ENCODE peak calls at places on chromosome 14, in eight cellular contexts. Y, Z, A, U, H, S, W and E are unnamed samples.

GRCh38 chr14:93989939-93990338 is 7.2 kb upstream of the CCDC197 start:
- DNase-seq in Y (no peak), Z (no peak), A (no peak), U (no peak), H (peak), S (no peak), W (no peak), E (no peak)

GRCh38 chr14:85414142-85414541 is 115.8 kb upstream of the FLRT2 start:
- DNase-seq in Y (no peak), Z (no peak), A (no peak), U (no peak), H (peak), S (no peak), W (peak), E (no peak)

GRCh38 chr14:101453225-101453624 is 108.1 kb upstream of the DIO3 start:
- DNase-seq in Y (no peak), Z (no peak), A (no peak), U (no peak), H (no peak), S (no peak), W (no peak), E (no peak)

GRCh38 chr14:70702154-70702553 is 60.4 kb downstream of the TTC9 start:
- DNase-seq in Y (no peak), Z (no peak), A (no peak), U (no peak), H (no peak), S (no peak), W (no peak), E (no peak)

GRCh38 chr14:104294983-104295680 is 156.7 kb downstream of the KIF26A start:
- DNase-seq in Y (peak), Z (no peak), A (no peak), U (peak), H (no peak), S (no peak), W (no peak), E (peak)

GRCh38 chr14:24921903-24922302 is 128.0 kb downstream of the STXBP6 start:
- DNase-seq in Y (no peak), Z (no peak), A (no peak), U (no peak), H (no peak), S (no peak), W (peak), E (no peak)

GRCh38 chr14:66076166-66076565 is 410.0 kb upstream of the CCDC196 start:
- DNase-seq in Y (no peak), Z (no peak), A (no peak), U (no peak), H (no peak), S (no peak), W (peak), E (no peak)

GRCh38 chr14:59919582-59920377 is at the start of gene LRRC9:
- DNase-seq in Y (peak), Z (no peak), A (peak), U (peak), H (peak), S (no peak), W (no peak), E (peak)

GRCh38 chr14:50093496-50093895 is 22.9 kb downstream of the VCPKMT start:
- DNase-seq in Y (no peak), Z (no peak), A (no peak), U (no peak), H (no peak), S (no peak), W (no peak), E (no peak)

GRCh38 chr14:35965425-35965824 is 139.3 kb downstream of the BRMS1L start:
- DNase-seq in Y (no peak), Z (no peak), A (no peak), U (no peak), H (no peak), S (no peak), W (no peak), E (no peak)

GRCh38 chr14:73817020-73817419 is 34.6 kb upstream of the PTGR2 start:
- DNase-seq in Y (no peak), Z (no peak), A (no peak), U (no peak), H (no peak), S (no peak), W (no peak), E (no peak)

GRCh38 chr14:91927800-91928199 is 19.7 kb downstream of the FBLN5 start:
- DNase-seq in Y (no peak), Z (no peak), A (no peak), U (no peak), H (no peak), S (no peak), W (no peak), E (no peak)
- H3K4me3 ChIP-seq in Y (no peak), Z (no peak), A (no peak), U (no peak), H (no peak), S (no peak), W (no peak), E (no peak)

GRCh38 chr14:52067873-52068740 is 752 bp downstream of the NID2 start:
- DNase-seq in Y (peak), Z (no peak), A (peak), U (peak), H (no peak), S (peak), W (no peak), E (no peak)

GRCh38 chr14:52069617-52070431 is 965 bp upstream of the NID2 start:
- DNase-seq in Y (no peak), Z (no peak), A (peak), U (no peak), H (peak), S (no peak), W (peak), E (no peak)

GRCh38 chr14:52071675-52072074 is 2.8 kb upstream of the NID2 start:
- DNase-seq in Y (no peak), Z (no peak), A (no peak), U (no peak), H (peak), S (no peak), W (no peak), E (no peak)

GRCh38 chr14:52072266-52072780 is 3.5 kb upstream of the NID2 start:
- DNase-seq in Y (no peak), Z (no peak), A (no peak), U (no peak), H (no peak), S (no peak), W (no peak), E (no peak)

GRCh38 chr14:52068741-52069616 is at the start of gene NID2:
- DNase-seq in Y (peak), Z (peak), A (peak), U (peak), H (no peak), S (peak), W (peak), E (peak)
- TF ChIP-seq CTCF in Y (no peak), Z (peak), A (no peak), U (no peak), H (no peak), S (peak), W (peak), E (no peak)

GRCh38 chr14:105487449-105487985 is 831 bp downstream of the CRIP1 start:
- DNase-seq in Y (peak), Z (no peak), A (peak), U (peak), H (peak), S (peak), W (no peak), E (peak)

GRCh38 chr14:105486974-105487448 is 325 bp downstream of the CRIP1 start:
- DNase-seq in Y (peak), Z (no peak), A (peak), U (peak), H (no peak), S (peak), W (peak), E (peak)

GRCh38 chr14:105489607-105490317 is 1.3 kb upstream of the TEDC1 start:
- DNase-seq in Y (peak), Z (peak), A (peak), U (peak), H (peak), S (peak), W (peak), E (peak)

GRCh38 chr14:105488781-105489606 is 2.1 kb upstream of the TEDC1 start:
- DNase-seq in Y (no peak), Z (no peak), A (peak), U (peak), H (no peak), S (peak), W (no peak), E (no peak)

DNA sequence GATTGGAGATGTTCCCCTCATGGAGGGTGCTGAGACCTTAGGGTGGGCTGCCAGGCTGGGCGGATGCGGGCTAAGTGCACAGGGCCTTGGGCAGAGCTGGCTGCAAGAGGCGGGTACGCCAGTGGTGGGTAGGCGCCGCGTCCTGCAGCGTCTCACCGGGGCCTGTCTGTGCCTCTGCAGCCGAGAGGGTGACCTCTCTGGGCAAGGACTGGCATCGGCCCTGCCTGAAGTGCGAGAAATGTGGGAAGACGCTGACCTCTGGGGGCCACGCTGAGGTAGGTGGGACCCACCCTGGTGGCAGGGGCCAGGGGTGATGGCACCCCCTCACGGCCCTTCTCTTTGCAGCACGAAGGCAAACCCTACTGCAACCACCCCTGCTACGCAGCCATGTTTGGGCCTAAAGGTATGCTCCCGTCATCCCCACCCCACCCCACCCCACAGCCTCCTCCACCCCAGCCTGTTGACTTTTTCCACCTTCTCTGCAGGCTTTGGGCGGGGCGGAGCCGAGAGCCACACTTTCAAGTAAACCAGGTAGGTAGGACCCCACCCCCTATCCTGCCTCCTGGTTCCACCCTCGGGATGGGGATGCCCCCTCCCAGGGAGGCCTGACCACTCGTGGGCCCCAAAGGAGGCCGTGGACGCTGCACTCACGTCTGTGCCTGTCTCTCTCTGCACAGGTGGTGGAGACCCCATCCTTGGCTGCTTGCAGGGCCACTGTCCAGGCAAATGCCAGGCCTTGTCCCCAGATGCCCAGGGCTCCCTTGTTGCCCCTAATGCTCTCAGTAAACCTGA is 1.5 kb downstream of the CRIP1 start:
- DNase-seq in Y (no peak), Z (no peak), A (peak), U (peak), H (no peak), S (peak), W (no peak), E (no peak)
- H3K4me3 ChIP-seq in Y (peak), Z (no peak), A (peak), U (peak), H (no peak), S (peak), W (peak), E (peak)

DNA sequence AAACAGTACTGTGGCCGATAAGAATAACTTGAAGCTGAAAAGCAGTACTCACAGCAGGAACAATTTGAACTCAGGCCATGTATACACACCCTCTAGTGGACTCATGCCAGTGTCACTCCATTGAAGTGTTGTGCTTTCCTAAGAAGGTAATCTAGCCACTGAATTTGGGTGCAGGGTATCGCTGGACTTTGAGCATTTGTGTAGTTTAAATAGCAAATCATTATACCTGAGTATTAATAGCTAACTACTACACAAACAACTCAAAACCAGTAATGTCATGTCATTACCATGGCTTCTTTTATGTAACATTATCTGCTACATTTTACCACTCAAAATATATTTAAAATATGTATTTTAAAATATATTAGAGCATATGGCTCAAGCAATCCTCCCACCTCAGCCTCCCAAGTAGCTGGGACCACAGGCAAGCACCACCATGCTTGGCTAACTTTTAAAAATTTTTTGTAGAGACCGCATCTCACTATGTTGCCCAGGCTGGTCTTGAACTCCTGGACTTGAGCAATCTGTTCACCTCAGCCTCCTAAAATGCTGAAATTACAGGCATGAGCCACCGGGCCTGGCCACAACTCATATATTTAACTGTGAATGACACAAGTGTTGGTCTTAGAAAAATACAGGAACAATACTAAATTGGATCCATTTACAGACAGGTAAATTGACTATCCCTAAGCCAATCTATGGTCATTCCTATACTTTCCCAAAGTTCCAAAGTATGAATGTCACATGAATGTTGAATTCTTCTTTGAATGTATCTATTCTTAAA is 25.6 kb upstream of the ARID4A start:
- DNase-seq in Y (no peak), Z (peak), A (no peak), U (no peak), H (peak), S (no peak), W (peak), E (no peak)
- TF ChIP-seq CTCF in Y (peak), Z (no peak), A (peak), U (no peak), H (no peak), S (peak), W (peak), E (no peak)

DNA sequence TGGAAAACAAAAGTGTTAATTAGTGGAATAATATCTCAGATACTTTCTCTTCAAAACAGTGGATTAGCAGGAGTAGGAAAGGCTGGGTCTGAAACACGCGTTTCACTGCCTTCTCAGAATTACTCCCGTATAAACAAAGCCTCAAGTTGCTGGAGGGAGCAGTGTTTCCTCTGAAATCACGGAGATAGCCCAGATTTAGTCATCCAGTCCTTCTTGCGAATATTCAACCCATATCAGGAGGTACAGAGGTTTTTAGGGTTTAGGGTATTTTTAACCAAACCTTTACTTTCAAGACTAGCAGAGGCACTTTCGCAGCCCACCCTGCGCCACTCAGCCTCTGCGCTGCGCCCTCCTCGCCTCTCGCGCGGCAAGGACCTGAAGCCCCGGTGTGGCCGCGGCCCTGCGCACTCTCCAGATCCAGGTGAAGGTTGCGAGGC is 2.1 kb upstream of the SAMD4A start:
- DNase-seq in Y (no peak), Z (peak), A (no peak), U (no peak), H (peak), S (no peak), W (peak), E (no peak)
- H3K4me3 ChIP-seq in Y (peak), Z (peak), A (peak), U (peak), H (no peak), S (peak), W (peak), E (peak)

GRCh38 chr14:30906752-30907658 is 32.6 kb downstream of the COCH start:
- DNase-seq in Y (no peak), Z (no peak), A (no peak), U (no peak), H (peak), S (no peak), W (no peak), E (no peak)
- TF ChIP-seq CTCF in Y (peak), Z (peak), A (peak), U (no peak), H (peak), S (peak), W (peak), E (no peak)

DNA sequence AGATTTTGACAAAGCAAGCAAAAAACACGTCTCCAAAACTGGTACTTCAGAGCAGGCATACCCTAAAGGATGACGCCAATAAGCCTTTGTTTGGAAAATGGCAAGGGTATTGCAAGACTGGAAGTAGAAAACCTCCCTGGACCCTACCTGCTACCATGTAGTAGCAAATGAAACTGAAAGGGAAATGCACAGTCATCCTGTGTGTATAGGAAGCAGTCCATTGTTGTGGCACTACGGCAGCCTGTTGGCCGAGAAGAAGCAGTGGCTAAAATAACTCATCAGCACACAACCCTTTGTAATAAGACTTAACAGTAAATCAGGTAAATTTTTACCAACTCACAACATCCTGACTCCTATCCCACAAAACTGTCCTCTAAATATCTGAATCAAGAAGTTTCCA is 386.4 kb downstream of the RGS6 start:
- DNase-seq in Y (no peak), Z (no peak), A (no peak), U (no peak), H (no peak), S (no peak), W (no peak), E (no peak)
- H3K4me3 ChIP-seq in Y (no peak), Z (no peak), A (no peak), U (no peak), H (no peak), S (no peak), W (no peak), E (no peak)

GRCh38 chr14:51239813-51240803 is at the start of gene TMX1:
- DNase-seq in Y (peak), Z (peak), A (peak), U (peak), H (peak), S (peak), W (peak), E (peak)
- TF ChIP-seq CTCF in Y (no peak), Z (peak), A (peak), U (no peak), H (no peak), S (no peak), W (no peak), E (no peak)

DNA sequence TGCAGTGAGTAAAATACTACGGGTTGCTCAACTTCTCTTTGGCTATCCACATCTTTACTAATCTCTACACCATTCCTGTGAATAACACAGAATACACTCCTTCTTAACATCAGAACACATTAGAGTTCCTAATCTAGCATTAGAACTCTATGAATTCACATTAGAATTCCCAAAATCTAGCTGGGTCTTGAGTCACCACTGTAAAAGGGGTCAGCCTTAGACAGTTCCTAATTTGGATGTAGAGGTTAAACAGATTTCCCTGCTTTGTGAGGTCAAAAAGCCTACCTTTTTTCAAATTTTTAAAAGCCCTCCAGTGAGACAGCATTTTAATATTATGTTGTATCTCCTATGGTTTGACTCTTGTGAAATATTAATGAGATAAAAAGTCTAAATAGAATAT is 7.4 kb downstream of the HNRNPC start:
- DNase-seq in Y (no peak), Z (no peak), A (no peak), U (no peak), H (no peak), S (no peak), W (no peak), E (no peak)
- H3K4me3 ChIP-seq in Y (no peak), Z (no peak), A (no peak), U (no peak), H (peak), S (no peak), W (no peak), E (no peak)

GRCh38 chr14:68790656-68791077 is 2.2 kb downstream of the ZFP36L1 start:
- DNase-seq in Y (no peak), Z (no peak), A (no peak), U (peak), H (no peak), S (no peak), W (no peak), E (no peak)

GRCh38 chr14:68791078-68791983 is 1.5 kb downstream of the ZFP36L1 start:
- DNase-seq in Y (no peak), Z (no peak), A (no peak), U (peak), H (no peak), S (no peak), W (peak), E (no peak)

GRCh38 chr14:68788275-68789001 is 4.4 kb downstream of the ZFP36L1 start:
- DNase-seq in Y (no peak), Z (no peak), A (no peak), U (no peak), H (no peak), S (no peak), W (no peak), E (no peak)

GRCh38 chr14:68789002-68789797 is 3.7 kb downstream of the ZFP36L1 start:
- DNase-seq in Y (peak), Z (no peak), A (peak), U (peak), H (peak), S (peak), W (peak), E (peak)

DNA sequence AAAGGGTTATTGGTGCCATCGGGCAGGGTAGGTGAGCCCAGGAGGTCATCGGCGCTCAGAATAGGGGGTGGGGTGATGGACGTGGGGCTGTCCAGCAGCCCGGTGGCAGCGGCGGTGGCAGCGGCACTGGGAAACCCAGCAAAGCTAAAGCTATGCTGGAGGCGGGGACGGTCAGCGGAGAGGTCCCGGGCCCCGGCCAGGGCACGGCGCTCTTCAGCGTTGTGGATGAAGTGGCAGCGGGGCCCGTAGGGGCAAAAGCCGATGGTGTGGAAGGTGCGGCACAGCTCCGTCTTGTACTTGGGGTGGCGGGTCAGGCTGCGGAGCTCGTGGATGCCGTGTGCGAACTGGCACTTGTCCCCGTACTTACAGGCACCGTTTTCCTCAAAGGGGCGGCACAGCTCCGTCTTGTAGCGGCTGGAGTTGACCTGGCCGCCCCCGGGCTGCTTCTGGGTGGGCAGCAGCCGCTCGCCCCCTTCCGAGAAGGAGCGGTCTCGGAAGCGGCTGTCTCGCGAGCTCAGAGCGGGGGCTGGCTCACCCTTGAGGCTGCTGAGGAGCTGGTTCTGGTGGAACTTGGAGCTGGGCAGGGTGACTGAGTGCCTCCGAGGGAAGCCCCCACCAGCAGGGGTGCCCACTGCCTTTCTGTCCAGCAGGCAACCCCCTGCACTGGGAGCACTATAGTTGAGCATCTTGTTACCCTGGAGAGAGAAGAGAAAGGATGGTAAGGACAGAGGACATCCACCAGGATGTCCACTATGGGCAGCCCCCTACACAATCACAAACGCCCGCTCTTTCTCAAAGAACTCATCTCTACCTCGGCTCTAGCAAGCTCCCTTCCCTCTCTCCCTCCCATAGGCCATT is 2.8 kb downstream of the ZFP36L1 start:
- DNase-seq in Y (peak), Z (no peak), A (no peak), U (peak), H (no peak), S (peak), W (peak), E (no peak)
- TF ChIP-seq CTCF in Y (no peak), Z (no peak), A (no peak), U (no peak), H (no peak), S (peak), W (no peak), E (no peak)